ENCODE peak calls at places on chromosomes 11 and 22, in four cellular contexts. K is GM12878, R is GM12891, G is K562. V is an unnamed sample.
A peak's percentile ranks its signal among the peaks of the same experiment; 100 is the strongest.

GRCh38 chr11:109946322-109946846 is 146.8 kb upstream of the ZC3H12C start:
- DNase-seq in K (peak; percentile 92), R (no peak), G (peak; percentile 59), V (peak; percentile 61)

GRCh38 chr11:124402326-124402922 is 3.6 kb upstream of the OR8B3 start:
- DNase-seq in K (no peak), R (peak; percentile 39), G (peak; percentile 67), V (peak; percentile 21)

GRCh38 chr11:13834463-13834862 is 128.1 kb upstream of the SPON1 start:
- DNase-seq in K (no peak), R (no peak), G (peak; percentile 46), V (no peak)

GRCh38 chr11:29119691-29120328 is 897.0 kb downstream of the KCNA4 start:
- DNase-seq in K (no peak), R (no peak), G (no peak), V (no peak)

GRCh38 chr11:13119928-13120520 is 110.9 kb downstream of the RASSF10 start:
- DNase-seq in K (no peak), R (no peak), G (no peak), V (no peak)

GRCh38 chr22:17912942-17913704 is 111.2 kb downstream of the MICAL3 start:
- DNase-seq in K (no peak), R (no peak), G (no peak), V (no peak)

GRCh38 chr22:40637181-40638150 is 947 bp upstream of the MRTFA start:
- DNase-seq in K (no peak), R (no peak), G (peak; percentile 31), V (no peak)

GRCh38 chr22:42959472-42960145 is 55.3 kb downstream of the PACSIN2 start:
- DNase-seq in K (no peak), R (no peak), G (peak; percentile 34), V (peak; percentile 48)

GRCh38 chr11:40722179-40722795 is 737.2 kb downstream of the LRRC4C start:
- DNase-seq in K (no peak), R (peak; percentile 6), G (peak; percentile 7), V (peak; percentile 43)

GRCh38 chr11:7246179-7246578 is 5.5 kb upstream of the SYT9 start:
- DNase-seq in K (no peak), R (no peak), G (no peak), V (no peak)

GRCh38 chr22:44919691-44920090 is 90.1 kb downstream of the PHF21B start:
- DNase-seq in K (no peak), R (no peak), G (no peak), V (no peak)

GRCh38 chr22:25359601-25360261 is 140.3 kb downstream of the CRYBB2 start:
- DNase-seq in K (no peak), R (no peak), G (no peak), V (no peak)

GRCh38 chr22:23718371-23719165 is 27.8 kb downstream of the RGL4 start:
- DNase-seq in K (no peak), R (no peak), G (no peak), V (no peak)

GRCh38 chr11:1639102-1639620 is 9.6 kb downstream of the KRTAP5-5 start:
- DNase-seq in K (no peak), R (no peak), G (no peak), V (no peak)

GRCh38 chr22:43826142-43827093 is 14.3 kb upstream of the EFCAB6 start:
- DNase-seq in K (no peak), R (peak; percentile 18), G (no peak), V (no peak)

GRCh38 chr11:131678658-131679340 is 308.4 kb downstream of the NTM start:
- DNase-seq in K (no peak), R (no peak), G (no peak), V (no peak)

GRCh38 chr22:42912049-42912448 is 55.0 kb upstream of the ARFGAP3 start:
- DNase-seq in K (no peak), R (no peak), G (no peak), V (peak; percentile 36)

GRCh38 chr11:124322356-124322755 is 2.4 kb upstream of the OR8D2 start:
- DNase-seq in K (no peak), R (no peak), G (no peak), V (no peak)

GRCh38 chr22:30521368-30522156 is 16.1 kb upstream of the SEC14L4 start:
- DNase-seq in K (no peak), R (no peak), G (no peak), V (no peak)

GRCh38 chr22:22226448-22227187 is 18.0 kb upstream of the VPREB1 start:
- DNase-seq in K (no peak), R (no peak), G (no peak), V (no peak)

GRCh38 chr11:35491231-35491871 is 34.1 kb downstream of the PAMR1 start:
- DNase-seq in K (no peak), R (no peak), G (no peak), V (no peak)

GRCh38 chr11:116640641-116641402 is 132.0 kb downstream of the BUD13 start:
- DNase-seq in K (no peak), R (no peak), G (no peak), V (no peak)

GRCh38 chr22:41917906-41918791 is 3.3 kb upstream of the SHISA8 start:
- DNase-seq in K (no peak), R (no peak), G (no peak), V (no peak)

GRCh38 chr11:124915541-124916369 is 3.3 kb upstream of the HEPN1 start:
- DNase-seq in K (no peak), R (no peak), G (no peak), V (no peak)

GRCh38 chr11:40321537-40321936 is 1137.9 kb downstream of the LRRC4C start:
- DNase-seq in K (no peak), R (no peak), G (no peak), V (no peak)

GRCh38 chr11:47923667-47924066 is 56.7 kb upstream of the PTPRJ start:
- DNase-seq in K (no peak), R (no peak), G (no peak), V (no peak)

GRCh38 chr11:100855466-100856067 is 168.5 kb downstream of the ARHGAP42 start:
- DNase-seq in K (no peak), R (no peak), G (peak; percentile 18), V (no peak)

GRCh38 chr11:9738700-9739099 is 74.8 kb downstream of the SWAP70 start:
- DNase-seq in K (no peak), R (no peak), G (no peak), V (no peak)

GRCh38 chr11:68579455-68579854 is 104.9 kb upstream of the GAL start:
- DNase-seq in K (no peak), R (no peak), G (no peak), V (no peak)

GRCh38 chr11:36186340-36186739 is 102.9 kb downstream of the COMMD9 start:
- DNase-seq in K (no peak), R (no peak), G (no peak), V (no peak)

GRCh38 chr11:124670732-124671131 is 2.8 kb downstream of the SIAE start:
- DNase-seq in K (no peak), R (no peak), G (no peak), V (peak; percentile 89)

GRCh38 chr11:80980221-80980620 is 1539.4 kb upstream of the TENM4 start:
- DNase-seq in K (no peak), R (no peak), G (no peak), V (no peak)

GRCh38 chr22:35539910-35540599 is 576 bp upstream of the RASD2 start:
- DNase-seq in K (no peak), R (peak; percentile 87), G (peak; percentile 94), V (peak; percentile 54)

GRCh38 chr11:16382638-16383380 is 26.5 kb upstream of the SOX6 start:
- DNase-seq in K (no peak), R (no peak), G (no peak), V (no peak)

DNA sequence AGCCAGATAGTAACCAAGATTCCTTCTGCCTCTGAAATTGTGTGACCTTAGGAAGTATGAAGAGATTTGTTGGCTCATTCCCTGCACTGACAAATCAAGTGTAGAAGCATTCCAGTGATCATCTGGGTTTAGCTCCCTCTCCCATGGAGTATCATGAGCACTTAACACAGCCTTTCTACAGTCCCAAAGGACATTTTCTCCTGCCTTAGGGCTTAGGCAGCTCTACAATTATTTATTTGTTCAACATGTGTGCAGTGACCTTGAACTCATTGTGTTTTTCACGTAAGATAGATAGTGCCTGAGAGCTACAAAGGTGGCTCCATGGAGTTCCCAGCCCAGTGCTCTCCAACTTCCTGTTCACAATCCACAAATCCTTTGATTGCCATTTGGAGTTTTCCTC is 94.8 kb upstream of the FAT3 start:
- DNase-seq in K (no peak), R (no peak), G (no peak), V (no peak)
- TF ChIP-seq SPI1 in K (no peak), R (no peak), G (no peak), V (no peak)

GRCh38 chr11:66266378-66267038 is 1.9 kb upstream of the RAB1B start:
- DNase-seq in K (no peak), R (no peak), G (no peak), V (no peak)

GRCh38 chr11:66263785-66264184 is 4.7 kb upstream of the RAB1B start:
- DNase-seq in K (no peak), R (no peak), G (no peak), V (no peak)

GRCh38 chr11:66264383-66264782 is 4.1 kb upstream of the RAB1B start:
- DNase-seq in K (no peak), R (no peak), G (no peak), V (no peak)

GRCh38 chr11:66265531-66266377 is 2.7 kb upstream of the RAB1B start:
- DNase-seq in K (no peak), R (no peak), G (no peak), V (no peak)

GRCh38 chr11:66264893-66265292 is 3.5 kb upstream of the RAB1B start:
- DNase-seq in K (no peak), R (no peak), G (peak; percentile 53), V (peak; percentile 18)
- TF ChIP-seq SPI1 in K (no peak), R (no peak), G (no peak), V (no peak)

DNA sequence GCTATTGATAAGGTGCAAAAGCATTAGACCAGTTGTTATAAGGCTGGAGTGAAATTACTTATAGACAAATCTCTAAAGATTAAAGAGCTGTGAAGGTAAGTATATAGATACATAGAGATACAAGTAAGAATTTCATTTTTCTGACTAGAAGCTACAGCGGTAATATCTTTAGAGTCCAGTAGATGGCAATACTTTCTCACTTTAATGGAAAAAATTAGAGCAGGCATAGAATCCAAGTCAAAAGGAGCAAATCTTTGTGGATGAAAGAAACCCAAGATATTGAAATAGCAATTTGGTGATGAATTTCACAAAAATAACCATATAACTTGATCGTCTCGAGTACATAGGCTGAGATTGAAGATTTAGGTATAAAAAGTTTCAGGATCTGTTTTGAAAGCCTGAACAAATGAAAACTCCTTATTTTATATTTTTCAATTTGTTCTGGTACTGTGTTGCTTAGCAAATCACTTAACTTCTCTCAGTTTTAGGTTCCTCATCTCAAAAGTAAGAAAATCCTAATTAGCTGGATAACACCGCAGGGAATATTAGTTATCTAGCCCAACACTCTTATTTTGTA is 81.9 kb downstream of the UVRAG start:
- DNase-seq in K (no peak), R (no peak), G (peak; percentile 22), V (no peak)
- TF ChIP-seq SPI1 in K (no peak), R (no peak), G (no peak), V (no peak)

DNA sequence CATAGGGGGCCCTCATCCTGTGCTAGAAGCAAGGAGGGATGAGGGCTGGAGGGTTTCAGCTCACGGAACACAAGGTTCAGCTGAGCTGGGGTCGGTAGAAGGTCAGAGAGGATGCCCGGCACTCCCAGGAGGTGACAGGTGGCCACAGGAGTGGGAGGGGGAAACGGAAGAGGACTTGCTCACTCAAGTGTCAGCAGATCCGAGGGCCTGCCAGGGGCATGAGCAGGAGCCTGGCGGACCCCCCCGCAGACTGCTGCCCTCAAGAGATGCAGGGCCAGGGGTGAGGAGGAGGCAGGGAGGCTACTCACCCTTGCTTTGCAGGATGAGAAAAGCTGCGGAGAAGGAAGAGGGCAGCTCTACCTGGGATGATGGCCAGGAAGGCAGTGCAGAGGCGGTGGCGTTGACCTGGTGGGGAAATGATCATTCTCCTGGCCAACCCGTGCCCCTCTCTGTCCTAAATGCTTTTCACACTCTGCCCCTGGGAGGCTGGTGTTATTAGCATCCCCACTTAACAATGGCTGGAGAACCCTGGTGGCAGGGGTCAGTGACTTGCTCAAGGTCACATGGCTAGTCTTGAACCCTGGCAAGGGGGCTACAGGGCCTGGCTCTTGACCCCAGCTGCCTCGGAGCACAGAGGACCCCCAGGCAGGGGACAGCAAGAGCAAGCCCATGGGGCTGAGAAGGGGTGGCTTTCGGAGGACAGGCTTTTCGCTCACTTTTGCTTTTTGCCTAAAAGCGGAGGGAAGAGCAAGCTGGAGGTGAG is 30.1 kb upstream of the CSNK1E start:
- DNase-seq in K (no peak), R (no peak), G (no peak), V (no peak)
- TF ChIP-seq SPI1 in K (no peak), R (no peak), G (no peak), V (no peak)